ENCODE peak calls at places on chromosomes 1 and 21, in five cellular contexts. J is sigmoid colon, H is esophagus muscularis mucosa, X is stomach, D is GM12878. C is an unnamed sample.

GRCh38 chr1:87273291-87273690 is 55.4 kb upstream of the LMO4 start:
- DNase-seq in J (no peak), H (no peak), X (no peak), D (no peak), C (no peak)

GRCh38 chr1:243855616-243856318 is 5.7 kb upstream of the AKT3 start:
- DNase-seq in J (no peak), H (no peak), X (no peak), D (no peak), C (no peak)

GRCh38 chr1:116679828-116680628 is 12.5 kb upstream of the IGSF3 start:
- DNase-seq in J (no peak), H (no peak), X (no peak), D (no peak), C (no peak)

GRCh38 chr21:46088189-46088588 is 9.7 kb upstream of the COL6A2 start:
- DNase-seq in J (no peak), H (no peak), X (no peak), D (no peak), C (no peak)

GRCh38 chr21:15022608-15023261 is 42.1 kb downstream of the NRIP1 start:
- DNase-seq in J (no peak), H (no peak), X (no peak), D (no peak), C (no peak)

GRCh38 chr1:29122987-29123870 is 474 bp downstream of the TMEM200B start:
- DNase-seq in J (peak), H (no peak), X (no peak), D (no peak), C (no peak)

GRCh38 chr1:108691886-108692723 is at the start of gene PRPF38B:
- DNase-seq in J (peak), H (peak), X (peak), D (peak), C (peak)

GRCh38 chr1:119115301-119115700 is 25.2 kb downstream of the WARS2 start:
- DNase-seq in J (no peak), H (no peak), X (no peak), D (no peak), C (no peak)

DNA sequence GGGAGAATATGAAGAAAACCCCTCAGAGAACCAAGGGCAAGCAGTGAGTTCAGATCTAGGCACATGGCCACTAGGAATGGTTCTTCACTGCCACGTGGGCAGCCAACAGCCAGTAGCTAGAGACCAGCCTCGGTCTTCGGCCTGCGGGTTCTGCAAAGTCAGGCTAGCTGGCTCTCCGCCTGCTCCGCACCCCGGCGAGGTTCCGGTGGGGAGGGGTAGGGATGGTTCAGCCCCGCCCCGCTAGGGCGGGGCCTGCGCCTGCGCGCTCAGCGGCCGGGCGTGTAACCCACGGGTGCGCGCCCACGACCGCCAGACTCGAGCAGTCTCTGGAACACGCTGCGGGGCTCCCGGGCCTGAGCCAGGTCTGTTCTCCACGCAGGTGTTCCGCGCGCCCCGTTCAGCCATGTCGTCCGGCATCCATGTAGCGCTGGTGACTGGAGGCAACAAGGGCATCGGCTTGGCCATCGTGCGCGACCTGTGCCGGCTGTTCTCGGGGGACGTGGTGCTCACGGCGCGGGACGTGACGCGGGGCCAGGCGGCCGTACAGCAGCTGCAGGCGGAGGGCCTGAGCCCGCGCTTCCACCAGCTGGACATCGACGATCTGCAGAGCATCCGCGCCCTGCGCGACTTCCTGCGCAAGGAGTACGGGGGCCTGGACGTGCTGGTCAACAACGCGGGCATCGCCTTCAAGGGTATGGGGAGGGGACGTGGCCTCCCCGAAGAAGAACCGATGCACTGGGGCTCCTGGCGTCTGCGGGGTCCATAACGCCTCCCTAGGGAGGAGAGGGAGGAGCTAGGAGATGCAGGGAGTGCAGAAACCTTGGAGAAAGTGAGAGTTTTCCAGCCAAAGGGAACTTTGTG is at the start of gene CBR1:
- DNase-seq in J (peak), H (peak), X (peak), D (peak), C (peak)
- TF ChIP-seq POLR2A in J (peak), H (no peak), X (no peak), D (peak), C (peak)

DNA sequence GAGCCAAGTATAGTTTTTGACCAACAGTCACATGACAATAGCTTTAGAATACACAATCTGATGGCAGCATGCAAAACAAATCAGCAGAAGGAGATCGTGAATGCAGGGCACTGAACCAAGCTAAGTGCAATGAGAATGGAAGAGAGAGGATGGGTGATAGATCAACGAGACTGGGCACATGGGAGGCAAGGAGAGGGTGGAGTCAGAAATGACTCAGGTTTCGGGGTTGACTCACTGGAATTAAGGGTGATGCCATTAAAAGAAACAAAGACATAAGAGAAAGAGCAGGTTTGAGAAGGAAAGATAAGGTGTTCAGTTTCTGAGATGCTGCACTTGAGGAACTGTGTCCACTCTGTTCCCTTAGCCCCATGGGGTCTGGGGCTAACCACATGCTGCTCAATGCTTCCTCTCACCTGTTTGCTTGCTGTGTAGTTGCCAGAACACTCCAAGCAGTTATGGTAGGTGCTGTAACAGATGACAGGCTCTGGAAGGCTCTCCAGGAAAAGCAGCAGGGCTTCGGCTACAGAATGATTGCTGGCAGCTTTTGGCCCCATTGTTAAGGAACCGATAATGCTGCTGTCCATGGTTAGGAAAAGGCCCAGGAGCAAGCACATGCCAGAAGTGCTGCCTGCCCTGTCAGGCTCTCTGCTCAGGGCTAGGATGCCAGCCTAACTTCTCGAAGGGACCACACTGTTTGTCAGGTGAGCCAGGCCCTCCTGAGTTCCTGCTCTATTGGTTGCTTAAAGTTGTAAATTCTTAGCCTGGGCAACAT is 6.1 kb upstream of the MTF1 start:
- DNase-seq in J (no peak), H (no peak), X (no peak), D (no peak), C (no peak)
- TF ChIP-seq POLR2AphosphoS5 in J (no peak), H (no peak), X (no peak), D (no peak), C (no peak)

GRCh38 chr1:192263436-192263835 is 53.4 kb upstream of the RGS21 start:
- DNase-seq in J (no peak), H (no peak), X (no peak), D (no peak), C (no peak)

GRCh38 chr1:192256674-192257334 is 60.0 kb upstream of the RGS21 start:
- DNase-seq in J (no peak), H (no peak), X (no peak), D (no peak), C (no peak)

GRCh38 chr1:192261476-192261875 is 55.3 kb upstream of the RGS21 start:
- DNase-seq in J (no peak), H (no peak), X (no peak), D (no peak), C (no peak)

GRCh38 chr1:192265774-192266173 is 51.0 kb upstream of the RGS21 start:
- DNase-seq in J (no peak), H (no peak), X (no peak), D (no peak), C (no peak)

GRCh38 chr1:192260076-192260475 is 56.7 kb upstream of the RGS21 start:
- DNase-seq in J (no peak), H (no peak), X (no peak), D (no peak), C (no peak)
- TF ChIP-seq POLR2A in J (no peak), H (no peak), X (no peak), D (no peak), C (no peak)

GRCh38 chr1:65009724-65010420 is 43.5 kb upstream of the JAK1 start:
- DNase-seq in J (no peak), H (no peak), X (no peak), D (no peak), C (no peak)

GRCh38 chr1:65014321-65014720 is 48.0 kb upstream of the JAK1 start:
- DNase-seq in J (no peak), H (no peak), X (no peak), D (no peak), C (no peak)

GRCh38 chr1:65009176-65009575 is 42.8 kb upstream of the JAK1 start:
- DNase-seq in J (no peak), H (no peak), X (no peak), D (no peak), C (no peak)

GRCh38 chr1:65006806-65007205 is 40.5 kb upstream of the JAK1 start:
- DNase-seq in J (no peak), H (no peak), X (no peak), D (no peak), C (no peak)

DNA sequence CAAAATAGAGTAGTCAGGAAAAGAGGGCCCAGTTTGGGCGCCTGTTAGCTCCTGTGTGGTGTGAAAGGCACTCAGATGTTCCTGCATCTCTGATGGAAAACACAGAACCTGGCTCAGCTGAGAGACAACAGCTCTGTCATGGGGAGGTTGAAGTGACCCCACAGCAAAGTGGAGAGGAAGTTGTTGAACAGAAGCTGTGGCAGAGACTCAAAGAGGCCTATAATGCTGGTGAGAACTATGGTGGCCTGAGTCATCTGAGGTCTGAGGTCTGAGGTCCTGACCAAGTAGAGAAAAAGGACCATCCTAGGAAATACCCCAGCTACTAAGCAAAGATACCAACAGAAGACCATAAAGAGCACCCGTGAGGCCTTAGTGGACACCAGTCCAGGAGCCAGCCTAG is 45.6 kb upstream of the JAK1 start:
- DNase-seq in J (no peak), H (no peak), X (no peak), D (no peak), C (no peak)
- TF ChIP-seq POLR2AphosphoS5 in J (no peak), H (no peak), X (no peak), D (no peak), C (no peak)

DNA sequence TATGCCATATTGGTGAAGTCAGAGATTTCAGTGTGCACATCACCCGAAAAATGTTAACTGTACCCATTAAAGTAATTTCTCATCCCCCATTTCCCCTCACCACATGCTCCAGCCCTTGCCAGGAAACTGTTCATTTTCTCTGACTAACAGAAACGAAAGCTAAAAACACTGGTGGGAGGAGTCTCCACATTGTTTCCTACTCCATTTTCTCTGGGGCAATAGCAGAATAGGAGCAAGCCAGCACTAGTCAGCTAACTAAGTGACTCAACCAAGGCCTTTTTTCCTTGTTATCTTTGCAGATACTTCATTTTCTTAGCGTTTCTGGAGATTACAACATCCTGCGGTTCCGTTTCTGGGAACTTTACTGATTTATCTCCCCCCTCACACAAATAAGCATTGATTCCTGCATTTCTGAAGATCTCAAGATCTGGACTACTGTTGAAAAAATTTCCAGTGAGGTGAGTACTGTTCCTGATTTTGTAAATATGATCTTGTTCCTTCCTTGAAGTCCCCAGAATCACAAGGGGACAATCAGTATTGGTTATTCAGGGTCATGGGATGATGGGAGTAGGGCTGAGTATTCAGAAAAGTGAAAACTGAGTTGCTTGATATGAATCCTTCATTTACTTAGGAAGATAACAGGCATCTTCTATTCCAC is at the start of gene IFI16:
- DNase-seq in J (peak), H (no peak), X (no peak), D (peak), C (peak)
- TF ChIP-seq POLR2A in J (peak), H (no peak), X (no peak), D (peak), C (peak)

GRCh38 chr1:27381976-27382762 is 964 bp downstream of the CD164L2 start:
- DNase-seq in J (no peak), H (no peak), X (no peak), D (no peak), C (no peak)

GRCh38 chr1:27377760-27378495 is 3.3 kb upstream of the FCN3 start:
- DNase-seq in J (no peak), H (no peak), X (no peak), D (no peak), C (no peak)

GRCh38 chr1:27380766-27381733 is 2.1 kb downstream of the CD164L2 start:
- DNase-seq in J (no peak), H (no peak), X (no peak), D (no peak), C (no peak)

GRCh38 chr1:27380223-27380622 is 2.9 kb downstream of the CD164L2 start:
- DNase-seq in J (no peak), H (no peak), X (no peak), D (no peak), C (no peak)

DNA sequence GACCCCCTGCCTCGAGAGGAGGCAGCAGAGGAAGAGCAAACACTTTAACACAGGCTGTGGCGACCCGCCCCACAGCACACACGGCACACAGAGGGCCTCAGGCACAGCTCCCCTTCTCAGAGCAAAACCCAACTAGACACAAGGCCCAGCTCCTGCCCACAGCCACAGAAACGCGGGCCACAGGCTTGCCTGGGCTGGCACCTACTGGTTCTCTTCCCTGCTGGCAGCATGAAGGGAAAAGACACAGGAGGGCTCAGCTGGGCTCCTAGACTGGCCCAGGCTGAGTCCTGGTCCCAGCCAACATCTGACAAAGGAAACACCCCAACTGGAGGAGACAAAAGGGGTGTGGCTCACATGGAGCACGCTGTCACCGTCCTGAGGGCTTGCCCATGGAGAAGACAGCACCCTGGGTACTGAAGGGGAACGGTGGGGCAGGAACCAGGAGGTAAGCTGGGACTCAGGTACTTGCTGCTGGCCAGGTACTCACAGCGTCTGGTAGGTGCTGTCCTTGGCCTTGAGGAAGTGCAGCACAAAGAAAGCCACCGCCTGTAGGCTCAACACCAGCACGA is 3.5 kb downstream of the CD164L2 start:
- DNase-seq in J (no peak), H (no peak), X (no peak), D (no peak), C (no peak)
- TF ChIP-seq POLR2AphosphoS5 in J (no peak), H (no peak), X (no peak), D (no peak), C (no peak)

DNA sequence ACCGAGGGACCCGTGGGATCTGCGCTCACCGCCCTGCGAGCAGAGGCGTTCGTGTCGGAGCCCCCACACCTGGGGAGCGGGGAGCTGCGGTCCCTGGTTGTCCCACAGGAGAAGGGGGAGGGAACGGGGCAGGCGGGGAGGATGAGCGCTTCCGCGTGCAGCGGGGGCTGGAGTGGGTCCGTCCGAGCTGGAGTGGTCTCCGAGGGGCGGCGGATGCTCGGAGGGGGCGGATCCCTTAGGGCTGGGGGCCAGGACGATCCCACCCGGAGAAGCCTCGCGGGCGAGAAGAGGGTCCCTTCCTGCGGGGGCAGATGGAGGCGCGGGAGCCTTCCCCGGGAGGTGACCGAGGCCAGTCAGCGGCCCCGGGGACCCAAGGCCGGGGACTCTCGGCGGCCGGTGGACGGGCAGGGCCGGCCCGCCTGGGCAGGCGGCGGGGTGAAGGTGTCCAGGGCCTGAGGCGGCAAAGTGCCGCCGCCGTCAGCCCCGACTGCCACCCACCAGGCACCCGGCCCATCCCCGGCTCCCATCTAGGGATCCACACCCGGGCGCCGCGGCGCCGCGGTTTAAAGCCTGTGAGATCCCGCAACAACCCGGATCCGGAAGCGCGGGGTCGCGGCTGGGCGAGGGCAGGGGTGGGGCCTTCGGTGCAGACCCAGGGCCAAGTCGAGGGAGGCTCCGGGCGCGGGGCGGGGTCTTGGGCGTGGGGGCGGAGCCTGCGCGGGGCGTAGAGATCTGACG is 5.3 kb upstream of the CCDC27 start:
- DNase-seq in J (peak), H (peak), X (peak), D (peak), C (peak)
- TF ChIP-seq POLR2A in J (no peak), H (peak), X (no peak), D (peak), C (no peak)

DNA sequence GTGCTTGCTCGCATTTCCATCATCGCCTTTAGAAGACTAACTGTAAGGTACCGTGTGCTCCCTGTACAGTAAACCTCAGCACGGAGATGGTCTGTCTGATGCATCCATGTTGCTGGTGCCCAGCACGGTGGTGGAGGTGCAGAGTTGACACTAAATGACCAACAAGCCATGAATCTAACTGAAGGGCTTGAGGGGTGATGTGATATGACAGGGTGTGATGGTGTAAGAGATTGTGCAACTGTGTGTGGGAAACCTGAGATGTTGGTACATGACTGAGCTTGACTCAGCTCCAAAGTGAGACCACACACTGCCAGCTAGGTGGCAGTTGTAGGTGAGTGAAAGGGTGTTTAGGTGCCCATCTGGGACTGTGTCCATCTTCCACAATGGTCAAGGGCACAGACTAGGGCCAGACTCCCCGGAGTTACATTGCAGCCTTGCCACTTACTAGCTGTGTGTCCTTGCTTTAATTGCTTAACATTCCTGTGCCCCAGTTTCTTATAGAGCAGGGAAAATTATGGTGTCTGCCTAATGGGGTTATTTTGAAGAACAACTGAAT is 21.4 kb downstream of the SLC2A1 start:
- DNase-seq in J (peak), H (no peak), X (no peak), D (no peak), C (no peak)
- TF ChIP-seq POLR2AphosphoS5 in J (no peak), H (no peak), X (no peak), D (no peak), C (no peak)

GRCh38 chr1:110581637-110582036 is 24.5 kb downstream of the KCNA2 start:
- DNase-seq in J (no peak), H (no peak), X (no peak), D (no peak), C (no peak)
- TF ChIP-seq POLR2A in J (no peak), H (no peak), X (no peak), D (no peak), C (no peak)

C was measured in GM12891.